ENCODE peak calls at places on chromosomes 7 and 10, in six cellular contexts. I is uterus, T is endodermal cell, W is heart left ventricle, P is neural progenitor cell, C is suprapubic skin. H is an unnamed sample. For H3K36me3 and H3K27me3, the result is how much of the 10 kb centered on the place peaks cover.

GRCh38 chr7:141295367-141295895 is 221.6 kb downstream of the TMEM178B start:
- DNase-seq in P (no peak), W (no peak), C (no peak), T (no peak), I (no peak), H (no peak)

GRCh38 chr10:86400705-86401587 is 34.4 kb upstream of the GRID1 start:
- DNase-seq in P (peak), W (peak), I (peak), T (peak), C (peak), H (no peak)

GRCh38 chr7:21690717-21691116 is 147.9 kb downstream of the DNAH11 start:
- DNase-seq in P (no peak), T (no peak), W (no peak), I (no peak), C (no peak), H (no peak)

GRCh38 chr10:23171232-23171876 is 20.8 kb upstream of the PTF1A start:
- DNase-seq in I (no peak), W (no peak), C (no peak), T (peak), P (peak), H (no peak)

GRCh38 chr10:23291551-23292334 is 52.9 kb downstream of the C10orf67 start:
- DNase-seq in P (no peak), I (no peak), C (no peak), T (no peak), W (no peak), H (no peak)

GRCh38 chr10:118259288-118259906 is 82.7 kb downstream of the FAM204A start:
- DNase-seq in C (no peak), W (no peak), P (peak), T (peak), I (peak), H (peak)

GRCh38 chr10:21506351-21506750 is 19.1 kb downstream of the SKIDA1 start:
- DNase-seq in I (no peak), W (no peak), T (no peak), P (peak), C (no peak), H (no peak)

GRCh38 chr7:42082144-42082543 is 154.9 kb downstream of the GLI3 start:
- DNase-seq in P (no peak), T (no peak), I (peak), C (no peak), W (no peak), H (no peak)

GRCh38 chr10:127887497-127888415 is 5.0 kb downstream of the CLRN3 start:
- DNase-seq in I (no peak), C (no peak), P (no peak), T (no peak), W (no peak), H (no peak)

GRCh38 chr10:127892743-127893142 is at the start of gene CLRN3:
- DNase-seq in W (no peak), I (no peak), C (no peak), T (no peak), P (no peak), H (no peak)

GRCh38 chr10:127888526-127889312 is 4.0 kb downstream of the CLRN3 start:
- DNase-seq in P (no peak), W (no peak), I (no peak), T (no peak), C (no peak), H (no peak)

GRCh38 chr10:127889605-127890195 is 3.0 kb downstream of the CLRN3 start:
- DNase-seq in C (no peak), T (no peak), P (no peak), W (no peak), I (no peak), H (no peak)

DNA sequence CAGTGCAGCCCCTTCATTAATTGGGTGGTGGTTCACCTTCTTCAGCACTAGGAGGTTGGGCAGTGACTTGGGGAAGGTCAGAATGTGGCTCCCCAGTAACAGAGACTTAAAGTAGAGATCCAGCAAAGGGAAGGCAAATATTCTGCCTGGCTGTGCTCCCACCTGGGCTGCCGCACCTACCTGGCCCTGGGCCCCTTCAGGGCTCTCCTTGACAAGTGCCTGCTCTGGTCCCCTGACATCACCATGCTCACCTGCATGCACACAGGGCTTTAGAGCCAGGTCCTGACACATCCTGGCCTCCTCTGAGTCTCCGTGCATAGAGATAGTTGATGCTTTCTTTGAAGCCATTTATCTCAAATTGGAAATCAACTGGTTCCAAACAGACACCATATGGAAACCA is 1.8 kb downstream of the CLRN3 start:
- DNase-seq in T (no peak), P (no peak), I (no peak), C (no peak), W (no peak), H (no peak)
- H3K36me3 ChIP-seq in T (under half), P (under half), I (under half), C (under half), W (under half), H (under half)

DNA sequence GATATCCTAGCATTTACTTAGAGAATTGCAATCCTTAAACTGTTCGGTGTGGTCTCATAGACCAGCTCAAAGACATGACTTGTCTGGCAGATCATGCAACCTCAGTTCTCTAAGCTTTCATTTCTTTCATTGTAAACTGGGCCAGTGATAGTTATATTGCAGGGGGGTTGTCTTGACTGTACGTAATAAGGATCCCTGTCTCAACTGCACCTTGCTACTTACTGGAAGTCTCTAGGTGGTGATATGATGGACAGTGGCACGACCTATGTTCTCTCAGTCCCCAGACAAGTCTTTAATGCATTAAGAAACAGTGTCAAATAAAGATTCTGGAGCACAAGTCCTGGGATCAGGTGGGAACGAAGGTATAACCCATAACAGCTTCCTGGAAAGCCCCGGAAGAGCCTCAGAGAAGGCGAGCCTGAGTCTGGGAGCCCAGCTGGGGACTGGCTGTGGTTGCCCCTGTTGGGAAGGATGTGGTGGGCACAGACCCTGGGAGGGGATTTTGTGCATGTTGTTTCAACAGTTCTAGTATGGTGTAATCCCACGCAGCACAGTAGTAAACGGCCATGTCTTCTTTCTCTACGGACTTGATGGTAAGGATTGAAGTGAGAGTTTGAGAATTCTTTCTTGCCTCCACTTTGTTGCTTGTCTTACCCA is 26.0 kb upstream of the TARP start:
- DNase-seq in T (no peak), C (no peak), I (no peak), W (no peak), P (no peak), H (no peak)
- H3K27me3 ChIP-seq in T (half or more), C (under half), I (under half), W (under half), P (under half), H (under half)

GRCh38 chr7:142792129-142792528 is 21.4 kb downstream of the PRSS2 start:
- DNase-seq in W (no peak), P (no peak), C (peak), T (no peak), I (no peak), H (no peak)

GRCh38 chr7:142790565-142790964 is 19.8 kb downstream of the PRSS2 start:
- DNase-seq in C (no peak), W (no peak), I (no peak), T (no peak), P (no peak), H (no peak)

GRCh38 chr7:142788303-142789286 is 17.8 kb downstream of the PRSS2 start:
- DNase-seq in T (no peak), P (no peak), W (no peak), C (peak), I (no peak), H (no peak)

GRCh38 chr7:142791502-142791901 is 20.7 kb downstream of the PRSS2 start:
- DNase-seq in C (peak), I (no peak), T (no peak), W (no peak), P (no peak), H (no peak)

DNA sequence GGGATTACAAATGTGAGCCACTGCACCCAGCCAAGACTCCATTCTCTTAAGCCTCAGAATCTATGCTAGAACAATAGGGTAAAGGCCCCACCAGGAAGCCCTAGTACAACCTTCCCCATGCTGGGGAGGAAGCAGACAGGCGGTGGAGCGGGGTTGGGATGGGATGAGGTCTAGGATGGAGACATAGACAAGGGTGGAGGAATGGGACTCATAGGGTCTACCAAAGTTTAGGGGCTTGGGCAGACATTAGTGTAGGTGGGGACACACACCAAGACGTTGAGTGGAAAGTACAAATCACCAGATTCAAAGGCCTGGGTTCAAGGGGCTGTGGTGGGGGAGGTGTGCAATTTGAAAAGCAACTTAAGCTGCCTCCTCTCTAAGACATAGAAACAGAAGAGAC is 19.3 kb downstream of the PRSS2 start:
- DNase-seq in T (no peak), P (no peak), W (no peak), C (peak), I (no peak), H (no peak)
- H3K36me3 ChIP-seq in T (under half), P (under half), W (under half), C (under half), I (under half), H (under half)

GRCh38 chr10:75408911-75409885 is 7.6 kb upstream of the ZNF503 start:
- DNase-seq in P (peak), C (peak), T (peak), W (peak), I (peak), H (no peak)

GRCh38 chr10:75408512-75408881 is 6.9 kb upstream of the ZNF503 start:
- DNase-seq in C (no peak), W (peak), I (peak), T (peak), P (peak), H (no peak)

GRCh38 chr10:75407296-75407715 is 5.7 kb upstream of the ZNF503 start:
- DNase-seq in W (no peak), I (no peak), P (peak), T (peak), C (no peak), H (no peak)

GRCh38 chr10:75407716-75408511 is 6.3 kb upstream of the ZNF503 start:
- DNase-seq in P (peak), W (peak), T (peak), C (no peak), I (peak), H (no peak)

DNA sequence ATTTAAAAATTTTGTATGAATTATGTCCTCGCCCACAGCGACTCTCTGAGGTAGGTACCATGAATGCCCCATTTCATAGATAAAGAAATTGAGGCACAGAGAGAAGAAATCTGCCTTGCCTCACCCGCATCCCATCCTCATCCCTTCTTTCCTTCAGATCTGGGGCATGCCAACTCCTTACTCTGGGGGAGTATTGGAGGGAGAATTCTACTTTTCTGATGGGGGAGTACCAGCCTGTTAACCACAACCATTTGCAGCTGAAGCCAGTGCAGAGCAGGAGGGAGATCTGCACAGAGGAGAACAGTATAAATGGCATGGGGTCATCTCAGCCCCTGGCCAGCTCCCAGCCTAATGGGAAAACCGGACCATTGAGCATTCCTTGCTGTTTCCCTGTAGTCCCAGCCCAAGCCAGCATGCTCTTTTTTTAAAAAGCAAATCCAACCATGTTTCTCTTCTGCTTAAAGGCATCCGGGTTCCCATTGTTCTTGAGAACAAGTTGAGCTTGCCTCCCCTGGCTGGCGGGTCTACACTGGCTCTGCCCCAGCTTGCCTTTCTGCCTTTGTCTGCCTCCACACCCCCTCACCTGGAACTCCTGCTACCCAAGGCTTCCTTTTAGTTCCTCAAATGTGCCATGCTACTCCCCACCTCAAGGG is 8.7 kb upstream of the ZNF503 start:
- DNase-seq in T (peak), I (peak), P (peak), W (peak), C (no peak), H (no peak)
- H3K27me3 ChIP-seq in T (half or more), I (under half), P (half or more), W (under half), C (under half), H (half or more)

GRCh38 chr7:32865448-32865847 is 26.1 kb downstream of the KBTBD2 start:
- DNase-seq in W (no peak), I (no peak), C (no peak), T (no peak), P (no peak), H (no peak)

GRCh38 chr7:32870298-32870697 is 21.3 kb downstream of the KBTBD2 start:
- DNase-seq in T (no peak), P (no peak), I (no peak), W (no peak), C (no peak), H (no peak)

GRCh38 chr7:32869716-32870115 is 21.8 kb downstream of the KBTBD2 start:
- DNase-seq in I (no peak), C (no peak), W (no peak), P (no peak), T (no peak), H (no peak)

GRCh38 chr7:32871624-32872371 is 19.8 kb downstream of the KBTBD2 start:
- DNase-seq in I (no peak), W (no peak), P (no peak), T (no peak), C (no peak), H (no peak)

DNA sequence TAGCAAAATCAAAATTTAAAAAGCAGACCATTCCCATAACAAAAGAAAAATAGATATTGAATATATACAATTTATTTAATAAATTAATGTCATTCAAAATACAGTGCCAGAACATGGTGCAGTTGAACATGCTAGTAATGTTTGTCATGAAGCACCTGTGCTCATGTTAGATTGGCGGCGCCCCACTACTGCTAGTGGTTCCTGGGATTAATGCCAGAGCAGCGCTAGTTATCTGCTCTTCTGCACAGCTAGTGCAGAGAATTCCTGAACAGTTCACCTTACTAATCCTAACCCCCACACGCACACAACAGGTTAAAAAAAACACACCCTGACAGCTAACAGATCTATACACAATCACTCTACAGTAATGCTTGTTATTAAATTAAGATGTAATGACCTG is 23.4 kb downstream of the KBTBD2 start:
- DNase-seq in P (no peak), I (no peak), C (no peak), W (peak), T (no peak), H (no peak)
- H3K36me3 ChIP-seq in P (under half), I (under half), C (under half), W (half or more), T (half or more), H (under half)

GRCh38 chr10:8045728-8046494 is 8.6 kb upstream of the GATA3 start:
- DNase-seq in I (no peak), P (peak), W (no peak), T (no peak), C (no peak), H (no peak)

GRCh38 chr10:8049874-8050560 is 4.5 kb upstream of the GATA3 start:
- DNase-seq in C (peak), I (no peak), W (no peak), T (peak), P (peak), H (no peak)

GRCh38 chr10:8048281-8049008 is 6.0 kb upstream of the GATA3 start:
- DNase-seq in T (no peak), P (peak), I (no peak), C (no peak), W (no peak), H (no peak)

GRCh38 chr10:8049151-8049873 is 5.2 kb upstream of the GATA3 start:
- DNase-seq in P (peak), I (no peak), C (no peak), W (no peak), T (peak), H (no peak)

GRCh38 chr10:8047452-8048280 is 6.8 kb upstream of the GATA3 start:
- DNase-seq in W (no peak), P (peak), T (peak), I (no peak), C (no peak), H (no peak)
- H3K27me3 ChIP-seq in W (half or more), P (half or more), T (half or more), I (under half), C (half or more), H (half or more)

DNA sequence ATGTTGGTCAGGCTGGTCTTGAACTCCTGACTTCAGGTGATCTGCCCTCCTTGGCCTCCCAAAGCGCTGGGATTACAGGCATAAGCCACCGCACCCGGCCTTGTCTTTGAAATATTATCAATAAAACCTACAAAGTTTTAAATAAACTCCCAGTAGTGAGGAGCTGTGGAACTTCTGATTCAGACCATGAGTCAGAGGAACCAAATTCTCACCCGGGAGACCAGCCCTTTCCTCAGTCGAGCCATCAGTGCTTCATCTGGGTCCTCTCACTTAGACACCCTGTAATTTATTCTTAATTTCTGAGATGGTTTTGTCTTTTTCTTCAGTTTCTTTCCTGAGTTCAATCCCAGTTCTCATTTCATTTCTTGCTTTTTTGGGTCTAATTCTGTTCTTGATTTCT is 68.6 kb downstream of the DYNC2I1 start:
- DNase-seq in I (no peak), T (no peak), C (no peak), P (no peak), W (no peak), H (no peak)
- H3K36me3 ChIP-seq in I (under half), T (under half), C (half or more), P (under half), W (half or more), H (under half)

GRCh38 chr7:27189560-27190283 is 4.7 kb upstream of the HOXA11 start:
- DNase-seq in P (no peak), I (peak), W (no peak), C (peak), T (peak), H (no peak)
- H3K27me3 ChIP-seq in P (half or more), I (under half), W (half or more), C (half or more), T (half or more), H (half or more)